ENCODE peak calls at places on chromosomes 7 and 10, in eight cellular contexts. Y is GM23338, K is SK-N-SH, H is Panc1, B is GM12878, J is A549, V is HCT116, M is K562. C is an unnamed sample.

GRCh38 chr10:37737336-37737735 is 120.1 kb downstream of the ZNF248 start:
- DNase-seq in J (no peak), V (no peak), B (no peak), H (no peak), K (no peak), Y (no peak), M (no peak), C (no peak)

GRCh38 chr7:29457141-29457561 is 106.5 kb upstream of the PRR15 start:
- DNase-seq in J (no peak), K (peak), B (no peak), V (no peak), Y (no peak), H (no peak), M (no peak), C (no peak)

GRCh38 chr7:12475362-12476063 is 71.8 kb upstream of the VWDE start:
- DNase-seq in J (peak), Y (peak), V (peak), H (no peak), B (no peak), M (peak), K (no peak), C (no peak)

GRCh38 chr7:91299952-91300775 is 35.9 kb downstream of the FZD1 start:
- DNase-seq in V (no peak), H (no peak), M (peak), K (no peak), B (no peak), J (no peak), Y (no peak), C (peak)

GRCh38 chr10:47254611-47255010 is 45.4 kb upstream of the GDF10 start:
- DNase-seq in V (no peak), B (no peak), Y (no peak), H (no peak), J (no peak), K (no peak), M (no peak), C (peak)

GRCh38 chr7:46714904-46715303 is 793.8 kb upstream of the IGFBP3 start:
- DNase-seq in V (no peak), K (no peak), H (no peak), B (no peak), J (no peak), M (no peak), Y (no peak), C (no peak)

GRCh38 chr7:113774182-113774807 is 144.5 kb downstream of the PPP1R3A start:
- DNase-seq in M (peak), J (peak), V (peak), Y (peak), K (peak), B (no peak), H (peak), C (peak)

GRCh38 chr10:47121336-47121735 is 178.7 kb upstream of the GDF10 start:
- DNase-seq in J (no peak), K (no peak), H (no peak), B (no peak), M (no peak), V (no peak), Y (no peak), C (no peak)

GRCh38 chr7:75920431-75921161 is 5.6 kb downstream of the POR start:
- DNase-seq in B (no peak), Y (no peak), H (no peak), K (no peak), V (no peak), J (no peak), M (peak), C (no peak)

GRCh38 chr10:42932735-42933453 is 144.0 kb upstream of the RET start:
- DNase-seq in V (no peak), J (no peak), M (peak), B (no peak), K (no peak), Y (peak), H (no peak), C (no peak)

GRCh38 chr10:103986360-103986759 is 19.4 kb downstream of the SLK start:
- DNase-seq in H (no peak), Y (no peak), B (no peak), M (no peak), V (no peak), J (no peak), K (no peak), C (no peak)

GRCh38 chr10:96614515-96614914 is 27.7 kb upstream of the TM9SF3 start:
- DNase-seq in M (peak), B (no peak), J (peak), H (no peak), V (peak), K (peak), Y (no peak), C (no peak)

GRCh38 chr7:40760293-40760964 is 625.6 kb downstream of the SUGCT start:
- DNase-seq in K (no peak), M (no peak), B (no peak), V (no peak), Y (no peak), H (no peak), J (no peak), C (no peak)

GRCh38 chr7:40760997-40761396 is 626.2 kb downstream of the SUGCT start:
- DNase-seq in K (no peak), H (no peak), M (no peak), Y (no peak), V (no peak), J (no peak), B (no peak), C (no peak)

GRCh38 chr7:40765633-40766032 is 630.8 kb downstream of the SUGCT start:
- DNase-seq in B (no peak), Y (peak), M (no peak), J (no peak), H (no peak), V (no peak), K (no peak), C (no peak)

GRCh38 chr7:40761757-40762342 is 627.0 kb downstream of the SUGCT start:
- DNase-seq in K (no peak), H (no peak), V (no peak), Y (peak), B (no peak), M (no peak), J (no peak), C (no peak)

GRCh38 chr7:40763319-40764287 is 628.8 kb downstream of the SUGCT start:
- DNase-seq in B (no peak), K (peak), V (no peak), H (no peak), M (no peak), Y (no peak), J (no peak), C (no peak)
- TF ChIP-seq CTCF in B (no peak), K (peak), V (no peak), H (no peak), M (no peak), Y (peak), J (no peak), C (no peak)

DNA sequence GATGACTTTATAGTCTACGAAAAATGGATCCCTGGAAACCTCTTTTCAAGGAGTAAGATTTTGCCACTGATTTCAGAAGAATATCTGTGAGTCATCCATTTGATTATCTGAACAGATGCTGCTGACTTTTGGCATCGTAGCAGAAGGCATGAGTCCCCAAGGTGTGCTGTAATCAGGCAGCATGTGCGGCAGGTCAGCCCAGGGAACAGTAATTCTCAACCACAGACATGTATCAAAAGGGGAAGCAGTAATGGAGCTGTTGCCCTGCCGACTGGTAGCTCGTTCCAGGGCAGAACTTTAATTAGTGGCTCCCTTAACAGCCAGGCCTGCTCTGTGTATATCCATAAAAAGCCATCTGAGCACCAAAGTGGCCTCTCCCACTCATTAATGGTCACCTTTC is 5.7 kb upstream of the VWC2 start:
- DNase-seq in Y (no peak), J (no peak), B (no peak), V (no peak), M (no peak), K (no peak), H (no peak), C (no peak)
- TF ChIP-seq REST in Y (no peak), J (no peak), B (no peak), V (no peak), M (no peak), K (no peak), H (no peak), C (no peak)

GRCh38 chr7:82566752-82567151 is 123.2 kb upstream of the CACNA2D1 start:
- DNase-seq in B (no peak), V (no peak), M (no peak), H (no peak), Y (no peak), K (no peak), J (no peak), C (no peak)

GRCh38 chr7:82567841-82568240 is 124.3 kb upstream of the CACNA2D1 start:
- DNase-seq in J (no peak), Y (no peak), K (peak), H (no peak), M (no peak), V (no peak), B (no peak), C (no peak)

GRCh38 chr7:82567356-82567755 is 123.8 kb upstream of the CACNA2D1 start:
- DNase-seq in Y (no peak), V (no peak), K (peak), J (no peak), M (no peak), B (no peak), H (no peak), C (no peak)

GRCh38 chr7:82559203-82559805 is 115.7 kb upstream of the CACNA2D1 start:
- DNase-seq in Y (peak), H (no peak), B (no peak), M (no peak), J (peak), K (peak), V (no peak), C (no peak)

DNA sequence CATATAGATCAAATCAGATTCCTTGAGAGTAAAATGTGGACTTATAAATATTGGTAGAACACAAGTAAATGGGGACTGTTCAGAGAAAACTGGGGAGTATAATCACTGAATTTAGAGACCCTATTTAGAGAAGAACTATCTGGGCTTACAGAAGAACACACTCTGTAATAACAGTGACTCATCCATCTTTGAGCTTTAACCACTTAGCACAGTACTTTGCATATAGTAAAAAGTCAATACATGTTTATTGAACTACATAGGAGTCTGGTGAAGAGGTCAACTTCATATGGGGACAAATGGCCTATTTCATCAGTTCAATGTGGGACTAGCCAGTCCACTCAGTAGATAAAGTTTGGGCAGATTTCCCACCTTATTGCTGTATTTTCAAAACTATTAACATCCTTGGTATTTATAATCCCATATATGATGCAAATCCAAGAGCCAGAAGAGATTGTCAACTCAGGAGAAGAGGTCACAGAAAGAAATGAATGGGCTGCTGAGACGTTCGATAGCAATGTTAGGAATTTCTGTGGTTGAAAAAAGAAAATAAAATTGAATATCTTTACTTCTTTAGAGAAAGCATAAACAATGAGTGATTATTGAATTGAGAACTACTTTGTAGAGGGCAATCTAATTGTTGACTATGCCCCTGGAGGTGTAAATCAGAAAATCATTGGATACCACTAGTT is 119.3 kb upstream of the CACNA2D1 start:
- DNase-seq in Y (peak), H (peak), J (no peak), M (no peak), K (no peak), B (no peak), V (no peak), C (no peak)
- TF ChIP-seq CTCF in Y (no peak), H (no peak), J (no peak), M (no peak), K (no peak), B (no peak), V (no peak), C (no peak)

GRCh38 chr10:69600761-69601330 is 27.6 kb upstream of the NEUROG3 start:
- DNase-seq in Y (no peak), V (no peak), K (no peak), B (no peak), M (no peak), H (no peak), J (no peak), C (no peak)
- TF ChIP-seq REST in Y (no peak), V (no peak), K (no peak), B (no peak), M (no peak), H (no peak), J (no peak), C (no peak)

GRCh38 chr10:124142296-124142853 is 49.0 kb upstream of the CHST15 start:
- DNase-seq in H (no peak), K (no peak), V (no peak), B (no peak), J (no peak), M (no peak), Y (no peak), C (no peak)
- TF ChIP-seq CTCF in H (no peak), K (no peak), V (no peak), B (no peak), J (no peak), M (no peak), Y (no peak), C (no peak)

GRCh38 chr10:86264481-86265231 is 101.9 kb downstream of the GRID1 start:
- DNase-seq in V (no peak), H (no peak), M (no peak), J (no peak), Y (no peak), K (peak), B (no peak), C (no peak)
- TF ChIP-seq REST in V (no peak), H (no peak), M (no peak), J (no peak), Y (no peak), K (no peak), B (no peak), C (no peak)

GRCh38 chr10:70440296-70441160 is 953 bp downstream of the NODAL start:
- DNase-seq in J (no peak), M (no peak), B (no peak), H (no peak), V (no peak), K (peak), Y (peak), C (no peak)

GRCh38 chr10:70442332-70442988 is 979 bp upstream of the NODAL start:
- DNase-seq in V (no peak), M (no peak), H (no peak), J (no peak), B (no peak), Y (peak), K (no peak), C (no peak)

GRCh38 chr10:70444613-70445222 is 3.2 kb upstream of the NODAL start:
- DNase-seq in K (no peak), J (no peak), V (no peak), M (no peak), B (no peak), Y (no peak), H (no peak), C (no peak)

GRCh38 chr10:70441877-70442205 is 360 bp upstream of the NODAL start:
- DNase-seq in B (no peak), Y (peak), H (no peak), J (no peak), M (no peak), V (no peak), K (no peak), C (no peak)

DNA sequence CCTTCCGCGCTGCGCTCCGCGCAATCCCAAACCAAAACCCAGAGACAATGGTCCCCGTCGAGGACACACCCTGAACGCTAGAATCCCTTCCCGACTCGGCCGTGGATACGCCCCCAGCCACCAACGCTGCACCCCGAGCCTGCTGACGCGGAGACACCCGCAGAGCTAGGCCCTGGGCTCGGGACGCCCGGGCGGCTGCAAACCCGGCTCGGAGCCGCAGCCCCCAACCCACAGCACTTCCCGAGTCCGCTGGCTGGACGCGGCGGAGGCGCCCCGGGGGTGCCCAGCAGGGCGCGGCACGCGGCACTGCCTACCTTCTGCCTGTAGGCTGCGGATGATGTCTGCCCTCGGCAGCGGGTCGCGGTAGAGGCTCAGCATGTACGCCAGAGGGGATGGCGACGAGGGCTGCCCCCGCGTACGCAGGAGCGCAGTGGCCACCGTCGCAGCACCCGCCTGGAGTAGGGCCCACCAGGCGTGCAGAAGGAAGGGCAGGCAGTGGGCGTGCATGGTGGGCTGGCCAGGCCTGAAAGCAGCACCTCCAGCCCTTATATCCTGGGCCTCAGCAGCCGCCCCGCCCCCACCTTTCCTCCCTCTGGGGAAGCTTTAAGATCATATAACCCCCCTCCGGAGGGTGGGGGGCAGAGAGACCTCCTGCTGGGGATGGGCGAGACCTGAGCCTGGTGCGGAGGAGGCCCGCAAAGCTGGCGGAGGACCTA is at the start of gene NODAL:
- DNase-seq in B (no peak), J (no peak), V (no peak), M (no peak), H (no peak), Y (peak), K (peak), C (no peak)
- TF ChIP-seq CTCF in B (no peak), J (no peak), V (no peak), M (no peak), H (no peak), Y (no peak), K (no peak), C (no peak)

GRCh38 chr10:124657806-124658205 is 86.4 kb downstream of the FAM53B start:
- DNase-seq in J (no peak), V (no peak), K (no peak), H (no peak), Y (no peak), B (peak), M (no peak), C (no peak)
- TF ChIP-seq REST in J (no peak), V (no peak), K (no peak), H (no peak), Y (no peak), B (no peak), M (no peak), C (no peak)

GRCh38 chr7:141071260-141071854 is 2.5 kb upstream of the TMEM178B start:
- DNase-seq in M (peak), V (peak), Y (peak), H (no peak), B (no peak), J (peak), K (peak), C (peak)
- TF ChIP-seq CTCF in M (peak), V (peak), Y (peak), H (peak), B (no peak), J (peak), K (peak), C (no peak)

GRCh38 chr7:15932318-15932717 is 245.8 kb upstream of the MEOX2 start:
- DNase-seq in Y (peak), H (no peak), B (no peak), J (no peak), K (no peak), V (no peak), M (no peak), C (no peak)
- TF ChIP-seq REST in Y (no peak), H (no peak), B (no peak), J (no peak), K (no peak), V (no peak), M (no peak), C (no peak)